ENCODE peak calls at places on chromosomes 6 and 20, in four cellular contexts. W, Y, I and D are unnamed samples.

GRCh38 chr6:143675946-143676345 is 1.8 kb upstream of the PHACTR2 start:
- DNase-seq in W (no peak), Y (no peak), I (peak), D (no peak)

GRCh38 chr20:31740208-31740607 is 1.1 kb downstream of the TPX2 start:
- DNase-seq in I (no peak), Y (no peak), W (peak), D (no peak)

GRCh38 chr6:67009818-67010217 is 1302.8 kb upstream of the EYS start:
- DNase-seq in W (no peak), Y (no peak), I (peak), D (no peak)

GRCh38 chr20:14384411-14384810 is 47.0 kb upstream of the FLRT3 start:
- DNase-seq in I (no peak), Y (no peak), W (no peak), D (no peak)

GRCh38 chr6:47134476-47135189 is 92.5 kb upstream of the ADGRF1 start:
- DNase-seq in Y (no peak), I (peak), W (peak), D (peak)

GRCh38 chr6:89375902-89376301 is 23.4 kb upstream of the UBE2J1 start:
- DNase-seq in Y (no peak), I (no peak), W (no peak), D (no peak)

GRCh38 chr20:2299301-2299700 is 3.5 kb downstream of the TGM3 start:
- DNase-seq in W (no peak), I (no peak), Y (no peak), D (no peak)

GRCh38 chr6:8383584-8383983 is 51.8 kb downstream of the SLC35B3 start:
- DNase-seq in Y (no peak), I (no peak), W (no peak), D (no peak)

GRCh38 chr6:169724554-169725269 is 412 bp upstream of the PHF10 start:
- DNase-seq in Y (no peak), W (no peak), I (peak), D (no peak)

GRCh38 chr6:8335371-8335770 is 100.0 kb downstream of the SLC35B3 start:
- DNase-seq in I (no peak), Y (no peak), W (no peak), D (no peak)

GRCh38 chr20:57167971-57168693 is 98.3 kb downstream of the BMP7 start:
- DNase-seq in W (no peak), Y (no peak), I (no peak), D (no peak)

GRCh38 chr20:57809661-57810172 is 99.9 kb upstream of the PMEPA1 start:
- DNase-seq in W (no peak), I (no peak), Y (no peak), D (no peak)

GRCh38 chr6:152146385-152146784 is 338.9 kb downstream of the ESR1 start:
- DNase-seq in Y (no peak), W (no peak), I (no peak), D (no peak)

GRCh38 chr6:142568857-142569597 is 267.2 kb downstream of the ADGRG6 start:
- DNase-seq in Y (no peak), I (no peak), W (no peak), D (no peak)

GRCh38 chr6:77548190-77548589 is 84.9 kb upstream of the HTR1B start:
- DNase-seq in W (no peak), Y (no peak), I (no peak), D (no peak)
- TF ChIP-seq JUNB in W (no peak), Y (no peak), I (no peak), D (no peak)

GRCh38 chr6:37372116-37372515 is 18.3 kb downstream of the RNF8 start:
- DNase-seq in W (no peak), I (no peak), Y (no peak), D (no peak)

GRCh38 chr6:37367557-37367956 is 13.8 kb downstream of the RNF8 start:
- DNase-seq in I (no peak), Y (no peak), W (no peak), D (no peak)

GRCh38 chr6:37371158-37372083 is 17.6 kb downstream of the RNF8 start:
- DNase-seq in Y (no peak), W (no peak), I (no peak), D (no peak)

GRCh38 chr6:37368961-37369320 is 15.2 kb downstream of the RNF8 start:
- DNase-seq in Y (no peak), I (no peak), W (no peak), D (no peak)

GRCh38 chr6:37369321-37370196 is 15.8 kb downstream of the RNF8 start:
- DNase-seq in Y (no peak), I (peak), W (no peak), D (no peak)
- TF ChIP-seq RFX5 in Y (no peak), I (no peak), W (no peak), D (no peak)

GRCh38 chr6:148869589-148869988 is 122.8 kb downstream of the UST start:
- DNase-seq in W (no peak), Y (no peak), I (no peak), D (peak)
- TF ChIP-seq MAX in W (no peak), Y (no peak), I (no peak), D (no peak)

GRCh38 chr6:119880840-119881239 is 531.3 kb upstream of the MAN1A1 start:
- DNase-seq in W (no peak), Y (no peak), I (no peak), D (no peak)

GRCh38 chr6:119879731-119880130 is 530.2 kb upstream of the MAN1A1 start:
- DNase-seq in Y (no peak), I (no peak), W (no peak), D (no peak)

GRCh38 chr6:119881416-119881815 is 531.9 kb upstream of the MAN1A1 start:
- DNase-seq in I (no peak), Y (no peak), W (no peak), D (no peak)
- TF ChIP-seq JUNB in I (no peak), Y (no peak), W (no peak), D (no peak)